ENCODE peak calls at places on chromosomes 1 and 21, in five cellular contexts. One of them, this sample, is unnamed.

GRCh38 chr1:93581917-93582850 is 99.5 kb downstream of the BCAR3 start:
- DNase-seq in RWPE1: no peak
- DNase-seq in hepatocyte: peak; percentile 44
- DNase-seq in lung: no peak
- DNase-seq in Calu3: no peak
- DNase-seq in this sample: no peak

GRCh38 chr1:160830321-160831153 is 32.1 kb downstream of the CD244 start:
- DNase-seq in RWPE1: peak; percentile 49
- DNase-seq in hepatocyte: peak; percentile 86
- DNase-seq in lung: peak; percentile 79
- DNase-seq in Calu3: peak; percentile 94
- DNase-seq in this sample: peak; percentile 50

GRCh38 chr1:168774241-168774640 is 45.2 kb upstream of the DPT start:
- DNase-seq in RWPE1: no peak
- DNase-seq in hepatocyte: peak; percentile 31
- DNase-seq in lung: peak; percentile 32
- DNase-seq in Calu3: no peak
- DNase-seq in this sample: no peak

GRCh38 chr1:5226390-5226704 is 571.9 kb downstream of the AJAP1 start:
- DNase-seq in RWPE1: no peak
- DNase-seq in hepatocyte: no peak
- DNase-seq in lung: no peak
- DNase-seq in Calu3: no peak
- DNase-seq in this sample: no peak

GRCh38 chr1:160685266-160685665 is 26.4 kb downstream of the CD48 start:
- DNase-seq in RWPE1: no peak
- DNase-seq in hepatocyte: no peak
- DNase-seq in lung: no peak
- DNase-seq in Calu3: no peak
- DNase-seq in this sample: no peak

GRCh38 chr1:163799190-163799805 is 477.5 kb downstream of the NUF2 start:
- DNase-seq in RWPE1: no peak
- DNase-seq in hepatocyte: no peak
- DNase-seq in lung: no peak
- DNase-seq in Calu3: no peak
- DNase-seq in this sample: no peak

GRCh38 chr21:32392880-32393676 is at the start of gene URB1:
- DNase-seq in RWPE1: peak; percentile 86
- DNase-seq in hepatocyte: peak; percentile 90
- DNase-seq in lung: peak; percentile 96
- DNase-seq in Calu3: peak; percentile 93
- DNase-seq in this sample: peak; percentile 93

GRCh38 chr1:179129702-179130473 is 48.0 kb downstream of the TOR3A start:
- DNase-seq in RWPE1: no peak
- DNase-seq in hepatocyte: no peak
- DNase-seq in lung: no peak
- DNase-seq in Calu3: no peak
- DNase-seq in this sample: no peak

GRCh38 chr1:207298666-207299065 is 22.8 kb upstream of the CD55 start:
- DNase-seq in RWPE1: no peak
- DNase-seq in hepatocyte: no peak
- DNase-seq in lung: no peak
- DNase-seq in Calu3: no peak
- DNase-seq in this sample: peak; percentile 60

GRCh38 chr1:101618900-101619299 is 377.8 kb downstream of the OLFM3 start:
- DNase-seq in RWPE1: no peak
- DNase-seq in hepatocyte: no peak
- DNase-seq in lung: no peak
- DNase-seq in Calu3: no peak
- DNase-seq in this sample: no peak

GRCh38 chr1:111045033-111045722 is 81.5 kb upstream of the LRIF1 start:
- DNase-seq in RWPE1: no peak
- DNase-seq in hepatocyte: peak; percentile 28
- DNase-seq in lung: no peak
- DNase-seq in Calu3: no peak
- DNase-seq in this sample: peak; percentile 1

GRCh38 chr1:182806015-182806678 is 16.6 kb downstream of the NPL start:
- DNase-seq in RWPE1: no peak
- DNase-seq in hepatocyte: peak; percentile 27
- DNase-seq in lung: no peak
- DNase-seq in Calu3: no peak
- DNase-seq in this sample: no peak

GRCh38 chr1:10210841-10211804 is 753 bp downstream of the KIF1B start:
- DNase-seq in RWPE1: peak; percentile 68
- DNase-seq in hepatocyte: peak; percentile 86
- DNase-seq in lung: peak; percentile 90
- DNase-seq in Calu3: peak; percentile 69
- DNase-seq in this sample: peak; percentile 91

GRCh38 chr1:17075470-17076255 is 21.8 kb upstream of the SDHB start:
- DNase-seq in RWPE1: peak; percentile 23
- DNase-seq in hepatocyte: peak; percentile 72
- DNase-seq in lung: no peak
- DNase-seq in Calu3: peak; percentile 13
- DNase-seq in this sample: no peak

GRCh38 chr1:60073605-60074278 is at the start of gene C1orf87:
- DNase-seq in RWPE1: no peak
- DNase-seq in hepatocyte: peak; percentile 20
- DNase-seq in lung: peak; percentile 31
- DNase-seq in Calu3: no peak
- DNase-seq in this sample: peak; percentile 17

GRCh38 chr1:201172999-201173610 is 17.5 kb upstream of the IGFN1 start:
- DNase-seq in RWPE1: peak; percentile 83
- DNase-seq in hepatocyte: peak; percentile 47
- DNase-seq in lung: no peak
- DNase-seq in Calu3: no peak
- DNase-seq in this sample: no peak

GRCh38 chr1:94068096-94068830 is 52.7 kb downstream of the ABCA4 start:
- DNase-seq in RWPE1: no peak
- DNase-seq in hepatocyte: peak; percentile 62
- DNase-seq in lung: no peak
- DNase-seq in Calu3: peak; percentile 67
- DNase-seq in this sample: peak; percentile 66

GRCh38 chr21:31176080-31176551 is 137.8 kb upstream of the KRTAP19-8 start:
- DNase-seq in RWPE1: no peak
- DNase-seq in hepatocyte: no peak
- DNase-seq in lung: no peak
- DNase-seq in Calu3: no peak
- DNase-seq in this sample: no peak

GRCh38 chr1:181152892-181153633 is 64.6 kb downstream of the IER5 start:
- DNase-seq in RWPE1: no peak
- DNase-seq in hepatocyte: peak; percentile 79
- DNase-seq in lung: peak; percentile 74
- DNase-seq in Calu3: no peak
- DNase-seq in this sample: peak; percentile 90

GRCh38 chr21:42118901-42119300 is 47.8 kb downstream of the UMODL1 start:
- DNase-seq in RWPE1: no peak
- DNase-seq in hepatocyte: no peak
- DNase-seq in lung: no peak
- DNase-seq in Calu3: no peak
- DNase-seq in this sample: no peak

GRCh38 chr1:41423511-41424191 is 60.8 kb downstream of the EDN2 start:
- DNase-seq in RWPE1: no peak
- DNase-seq in hepatocyte: no peak
- DNase-seq in lung: no peak
- DNase-seq in Calu3: no peak
- DNase-seq in this sample: no peak

GRCh38 chr1:1621682-1622577 is 6.6 kb downstream of the MIB2 start:
- DNase-seq in RWPE1: no peak
- DNase-seq in hepatocyte: peak; percentile 55
- DNase-seq in lung: no peak
- DNase-seq in Calu3: no peak
- DNase-seq in this sample: peak; percentile 87

GRCh38 chr1:164058192-164058591 is 500.8 kb upstream of the PBX1 start:
- DNase-seq in RWPE1: no peak
- DNase-seq in hepatocyte: no peak
- DNase-seq in lung: no peak
- DNase-seq in Calu3: no peak
- DNase-seq in this sample: no peak

GRCh38 chr1:72023063-72023647 is 259.2 kb downstream of the NEGR1 start:
- DNase-seq in RWPE1: no peak
- DNase-seq in hepatocyte: no peak
- DNase-seq in lung: no peak
- DNase-seq in Calu3: no peak
- DNase-seq in this sample: no peak

GRCh38 chr1:39840507-39840906 is 42.8 kb downstream of the TRIT1 start:
- DNase-seq in RWPE1: no peak
- DNase-seq in hepatocyte: no peak
- DNase-seq in lung: no peak
- DNase-seq in Calu3: no peak
- DNase-seq in this sample: no peak